ENCODE peak calls at places on chromosome 9, in six cellular contexts. D is astrocyte of the spinal cord; R is type B pancreatic cell; V is CD8-positive, alpha-beta T cell; I is activated CD4-positive, CD25-positive, alpha-beta regulatory T cell treated with anti-CD3 and anti-CD28 coated beads, Interleukin-2, amount 50 U/mL, for 72 hours; L is naive thymus-derived CD4-positive, alpha-beta T cell. A is an unnamed sample.
A peak's percentile ranks its signal among the peaks of the same experiment; 100 is the strongest.

GRCh38 chr9:38046669-38047300 is 22.2 kb downstream of the SHB start:
- DNase-seq in D (peak; percentile 57), R (no peak), V (no peak), I (no peak), L (no peak), A (no peak)

GRCh38 chr9:72974501-72974900 is 21.6 kb upstream of the ALDH1A1 start:
- DNase-seq in D (no peak), R (no peak), V (no peak), I (no peak), L (no peak), A (no peak)

GRCh38 chr9:21964925-21965385 is 29.2 kb downstream of the CDKN2A start:
- DNase-seq in D (peak; percentile 61), R (no peak), V (peak; percentile 15), I (peak; percentile 60), L (peak; percentile 29), A (peak; percentile 59)

GRCh38 chr9:15240927-15241326 is 66.1 kb downstream of the TTC39B start:
- DNase-seq in D (no peak), R (no peak), V (no peak), I (no peak), L (no peak), A (no peak)

GRCh38 chr9:80873861-80874260 is 815.5 kb downstream of the TLE1 start:
- DNase-seq in D (no peak), R (no peak), V (no peak), I (no peak), L (no peak), A (no peak)

GRCh38 chr9:21252727-21253547 is 13.1 kb upstream of the IFNA14 start:
- DNase-seq in D (peak; percentile 29), R (no peak), V (no peak), I (no peak), L (no peak), A (no peak)

GRCh38 chr9:96458226-96458625 is 8.3 kb downstream of the HABP4 start:
- DNase-seq in D (no peak), R (no peak), V (no peak), I (no peak), L (no peak), A (no peak)

GRCh38 chr9:94861589-94862241 is 135.2 kb downstream of the AOPEP start:
- DNase-seq in D (no peak), R (no peak), V (no peak), I (no peak), L (peak; percentile 8), A (no peak)

GRCh38 chr9:114551750-114552685 is 35.6 kb upstream of the ATP6V1G1 start:
- DNase-seq in D (peak; percentile 97), R (no peak), V (no peak), I (no peak), L (no peak), A (no peak)

GRCh38 chr9:123335227-123335985 is 20.6 kb upstream of the CRB2 start:
- DNase-seq in D (peak; percentile 62), R (no peak), V (no peak), I (no peak), L (no peak), A (no peak)

GRCh38 chr9:95273369-95274051 is 44.0 kb downstream of the FANCC start:
- DNase-seq in D (no peak), R (no peak), V (no peak), I (no peak), L (no peak), A (no peak)

GRCh38 chr9:87327567-87328125 is 170.0 kb upstream of the DAPK1 start:
- DNase-seq in D (no peak), R (no peak), V (no peak), I (no peak), L (no peak), A (no peak)

GRCh38 chr9:114965565-114965964 is 35.2 kb upstream of the TNFSF8 start:
- DNase-seq in D (no peak), R (no peak), V (no peak), I (no peak), L (no peak), A (no peak)

GRCh38 chr9:137316012-137316981 is 14.2 kb upstream of the NRARP start:
- DNase-seq in D (no peak), R (peak; percentile 75), V (no peak), I (peak; percentile 33), L (no peak), A (no peak)

GRCh38 chr9:94110821-94111252 is 26.6 kb downstream of the PTPDC1 start:
- DNase-seq in D (peak; percentile 77), R (no peak), V (no peak), I (no peak), L (no peak), A (no peak)

GRCh38 chr9:94882953-94883641 is 156.6 kb downstream of the AOPEP start:
- DNase-seq in D (no peak), R (no peak), V (no peak), I (no peak), L (no peak), A (no peak)

GRCh38 chr9:14480561-14480960 is 166.6 kb upstream of the NFIB start:
- DNase-seq in D (no peak), R (no peak), V (no peak), I (no peak), L (no peak), A (no peak)

GRCh38 chr9:112247090-112247489 is 72.0 kb upstream of the SUSD1 start:
- DNase-seq in D (no peak), R (no peak), V (no peak), I (no peak), L (no peak), A (no peak)

GRCh38 chr9:6090272-6090671 is 74.8 kb upstream of the RANBP6 start:
- DNase-seq in D (no peak), R (no peak), V (no peak), I (no peak), L (no peak), A (no peak)

GRCh38 chr9:76759726-76760125 is 4.5 kb upstream of the PCA3 start:
- DNase-seq in D (no peak), R (no peak), V (no peak), I (no peak), L (no peak), A (no peak)

GRCh38 chr9:114155967-114156294 is 594 bp downstream of the COL27A1 start:
- DNase-seq in D (no peak), R (no peak), V (no peak), I (no peak), L (no peak), A (no peak)

GRCh38 chr9:127938298-127938690 is 640 bp upstream of the DPM2 start:
- DNase-seq in D (no peak), R (no peak), V (peak; percentile 32), I (no peak), L (no peak), A (no peak)

GRCh38 chr9:3674561-3674960 is 148.8 kb upstream of the RFX3 start:
- DNase-seq in D (no peak), R (no peak), V (no peak), I (no peak), L (no peak), A (no peak)

GRCh38 chr9:133775951-133776905 is 38.1 kb upstream of the SARDH start:
- DNase-seq in D (no peak), R (no peak), V (no peak), I (no peak), L (no peak), A (no peak)

GRCh38 chr9:68546596-68547390 is 6.1 kb upstream of the TMEM252 start:
- DNase-seq in D (no peak), R (no peak), V (no peak), I (no peak), L (no peak), A (no peak)

GRCh38 chr9:113922160-113922559 is 46.1 kb downstream of the ZNF618 start:
- DNase-seq in D (no peak), R (no peak), V (no peak), I (no peak), L (no peak), A (no peak)

GRCh38 chr9:126794441-126794840 is 10.4 kb upstream of the ZBTB43 start:
- DNase-seq in D (no peak), R (peak; percentile 31), V (no peak), I (no peak), L (no peak), A (no peak)

GRCh38 chr9:91803143-91803940 is 146.7 kb downstream of the ROR2 start:
- DNase-seq in D (peak; percentile 40), R (no peak), V (no peak), I (no peak), L (no peak), A (no peak)

GRCh38 chr9:129555512-129556203 is 65.2 kb downstream of the C9orf50 start:
- DNase-seq in D (no peak), R (no peak), V (no peak), I (no peak), L (no peak), A (no peak)

GRCh38 chr9:113299800-113300292 is 3.3 kb downstream of the RNF183 start:
- DNase-seq in D (no peak), R (no peak), V (no peak), I (no peak), L (no peak), A (no peak)

GRCh38 chr9:89319015-89319905 is 960 bp downstream of the SECISBP2 start:
- DNase-seq in D (no peak), R (no peak), V (no peak), I (no peak), L (no peak), A (no peak)

GRCh38 chr9:111271481-111272080 is 58.4 kb downstream of the OR2K2 start:
- DNase-seq in D (peak; percentile 44), R (no peak), V (no peak), I (no peak), L (no peak), A (no peak)

GRCh38 chr9:70880523-70880922 is 240.9 kb downstream of the TRPM3 start:
- DNase-seq in D (no peak), R (no peak), V (no peak), I (no peak), L (no peak), A (no peak)

GRCh38 chr9:136084191-136084944 is 10.7 kb downstream of the NACC2 start:
- DNase-seq in D (no peak), R (no peak), V (no peak), I (no peak), L (no peak), A (no peak)

GRCh38 chr9:37468620-37469019 is 3.4 kb upstream of the ZBTB5 start:
- DNase-seq in D (no peak), R (no peak), V (no peak), I (no peak), L (no peak), A (no peak)

GRCh38 chr9:35563791-35564197 is 41.3 kb upstream of the TESK1 start:
- DNase-seq in D (peak; percentile 22), R (no peak), V (no peak), I (no peak), L (no peak), A (no peak)